ENCODE peak calls at places on chromosome 13, in six cellular contexts. P is neural progenitor cell, C is Peyer's patch, B is endodermal cell, J is gastrocnemius medialis, A is uterus. G is an unnamed sample.

GRCh38 chr13:110405597-110406450 is 98.7 kb downstream of the COL4A2 start:
- DNase-seq in P (no peak), C (no peak), B (no peak), J (no peak), A (no peak), G (no peak)

GRCh38 chr13:39245688-39246087 is 207.4 kb downstream of the NHLRC3 start:
- DNase-seq in P (no peak), C (no peak), B (no peak), J (no peak), A (no peak), G (no peak)

GRCh38 chr13:63586467-63586866 is 2170.8 kb upstream of the PCDH20 start:
- DNase-seq in P (no peak), C (no peak), B (no peak), J (no peak), A (no peak), G (no peak)

GRCh38 chr13:27522847-27523246 is 72.5 kb upstream of the MTIF3 start:
- DNase-seq in P (no peak), C (no peak), B (no peak), J (no peak), A (no peak), G (no peak)

GRCh38 chr13:20489185-20489820 is 36.4 kb downstream of the CRYL1 start:
- DNase-seq in P (no peak), C (no peak), B (peak; percentile 47), J (no peak), A (peak; percentile 31), G (no peak)

GRCh38 chr13:99991013-99991805 is 9.6 kb downstream of the ZIC2 start:
- DNase-seq in P (peak; percentile 39), C (no peak), B (peak; percentile 85), J (no peak), A (no peak), G (no peak)

GRCh38 chr13:39415403-39415802 is 187.6 kb downstream of the LHFPL6 start:
- DNase-seq in P (peak; percentile 54), C (no peak), B (peak; percentile 78), J (no peak), A (peak; percentile 53), G (peak; percentile 57)

GRCh38 chr13:22076658-22077057 is 405.8 kb downstream of the FGF9 start:
- DNase-seq in P (no peak), C (no peak), B (no peak), J (no peak), A (no peak), G (no peak)

GRCh38 chr13:37884674-37885073 is 15.1 kb upstream of the TRPC4 start:
- DNase-seq in P (no peak), C (no peak), B (no peak), J (no peak), A (no peak), G (no peak)

GRCh38 chr13:84831666-84832657 is 949.7 kb upstream of the SLITRK1 start:
- DNase-seq in P (no peak), C (no peak), B (peak; percentile 58), J (no peak), A (no peak), G (no peak)

GRCh38 chr13:97125810-97126738 is 96.1 kb upstream of the MBNL2 start:
- DNase-seq in P (no peak), C (no peak), B (no peak), J (peak; percentile 66), A (peak; percentile 76), G (no peak)

GRCh38 chr13:110524484-110525254 is 36.9 kb downstream of the RAB20 start:
- DNase-seq in P (no peak), C (no peak), B (no peak), J (no peak), A (no peak), G (no peak)

GRCh38 chr13:29537736-29538624 is 57.5 kb downstream of the SLC7A1 start:
- DNase-seq in P (no peak), C (no peak), B (no peak), J (no peak), A (no peak), G (no peak)

GRCh38 chr13:31485651-31486051 is 253.7 kb upstream of the RXFP2 start:
- DNase-seq in P (no peak), C (no peak), B (no peak), J (no peak), A (no peak), G (peak; percentile 72)

GRCh38 chr13:87975035-87975434 is 303.9 kb downstream of the SLITRK5 start:
- DNase-seq in P (no peak), C (no peak), B (no peak), J (no peak), A (no peak), G (no peak)

GRCh38 chr13:36190771-36191170 is 23.6 kb downstream of the SOHLH2 start:
- DNase-seq in P (no peak), C (no peak), B (no peak), J (no peak), A (no peak), G (peak; percentile 52)

GRCh38 chr13:32212420-32212819 is 102.7 kb downstream of the ZAR1L start:
- DNase-seq in P (no peak), C (no peak), B (no peak), J (no peak), A (no peak), G (no peak)

GRCh38 chr13:20546559-20546958 is 20.4 kb upstream of the IFT88 start:
- DNase-seq in P (no peak), C (no peak), B (no peak), J (no peak), A (no peak), G (no peak)

GRCh38 chr13:70249332-70250064 is 141.2 kb upstream of the KLHL1 start:
- DNase-seq in P (peak; percentile 29), C (no peak), B (peak; percentile 57), J (no peak), A (no peak), G (peak; percentile 14)

GRCh38 chr13:75635101-75635620 is 969 bp upstream of the LMO7 start:
- DNase-seq in P (no peak), C (peak; percentile 16), B (no peak), J (no peak), A (no peak), G (no peak)

GRCh38 chr13:93388701-93389100 is 162.1 kb downstream of the GPC6 start:
- DNase-seq in P (no peak), C (no peak), B (no peak), J (no peak), A (no peak), G (no peak)

GRCh38 chr13:102033719-102034446 is 368.0 kb downstream of the FGF14 start:
- DNase-seq in P (peak; percentile 56), C (no peak), B (no peak), J (no peak), A (no peak), G (no peak)

GRCh38 chr13:44899967-44900366 is 89.3 kb downstream of the NUFIP1 start:
- DNase-seq in P (no peak), C (no peak), B (no peak), J (no peak), A (no peak), G (peak; percentile 28)

DNA sequence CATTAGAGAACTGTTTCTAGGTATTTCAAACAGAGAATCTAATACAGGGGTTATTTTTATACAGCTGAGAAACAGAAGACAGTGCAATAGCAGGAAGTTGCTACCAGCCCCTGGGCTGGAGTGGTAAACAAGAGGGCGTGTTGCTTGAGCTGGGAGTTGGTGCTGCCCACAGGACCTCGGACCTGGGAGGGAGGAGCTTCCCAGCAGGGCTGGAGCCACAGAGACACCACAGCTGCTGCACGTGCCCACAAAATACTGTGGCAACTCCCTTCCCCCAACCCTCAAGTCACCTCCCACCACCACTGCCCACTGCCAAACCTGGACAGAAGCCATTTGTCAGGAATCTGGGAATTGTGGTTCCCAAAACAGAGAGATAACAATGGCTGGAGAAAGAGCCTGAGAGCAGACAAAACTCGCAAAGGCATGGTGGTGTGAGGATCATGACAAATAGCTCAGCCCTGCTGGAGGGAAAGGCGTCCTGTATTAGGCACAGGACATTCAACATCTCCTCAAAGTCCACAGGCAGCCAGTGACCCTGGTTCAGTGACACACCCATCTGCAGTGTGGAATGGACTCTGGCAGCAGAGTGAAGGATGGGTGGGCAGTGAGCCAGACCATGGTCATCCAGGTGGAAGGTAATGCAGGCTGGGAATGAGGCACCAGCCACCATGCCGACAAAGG is 57.2 kb downstream of the SPATA13 start:
- DNase-seq in P (no peak), C (no peak), B (peak; percentile 67), J (no peak), A (no peak), G (no peak)
- H3K27ac ChIP-seq in P (no peak overlapping the region), C (peak overlapping the region; percentile 58), B (no peak overlapping the region), J (no peak overlapping the region), A (peak overlapping the region; percentile 72), G (no peak overlapping the region)

DNA sequence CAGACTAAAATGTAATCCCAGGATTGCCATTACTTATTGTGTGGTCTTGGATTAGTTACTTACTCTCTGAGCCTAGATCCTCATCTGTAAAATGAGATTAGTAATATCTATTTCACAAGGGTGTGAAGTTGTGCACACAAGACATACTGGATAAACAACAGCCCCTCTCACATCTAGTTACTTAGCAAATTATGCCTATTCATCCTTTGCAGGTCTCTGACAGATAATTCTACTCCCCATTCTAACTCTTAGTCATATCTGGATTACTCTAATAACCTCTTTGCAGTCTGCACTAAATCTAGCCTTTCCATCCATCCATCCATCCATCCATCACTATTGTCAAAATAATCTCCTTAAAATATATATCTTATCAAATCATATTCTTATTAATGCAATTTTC is 12.4 kb downstream of the MTRF1 start:
- DNase-seq in P (no peak), C (no peak), B (no peak), J (no peak), A (no peak), G (no peak)
- H3K4me1 ChIP-seq in P (no peaks in the 10 kb centered on the region), C (no peaks in the 10 kb centered on the region), B (peaks cover 3% of the 10 kb centered on the region), J (peaks cover 26% of the 10 kb centered on the region), A (no peaks in the 10 kb centered on the region), G (peaks cover 11% of the 10 kb centered on the region)

GRCh38 chr13:46726347-46726746 is 70.6 kb downstream of the ESD start:
- DNase-seq in P (no peak), C (no peak), B (no peak), J (no peak), A (no peak), G (no peak)

GRCh38 chr13:46731535-46731934 is 65.4 kb downstream of the ESD start:
- DNase-seq in P (no peak), C (no peak), B (no peak), J (no peak), A (no peak), G (no peak)

DNA sequence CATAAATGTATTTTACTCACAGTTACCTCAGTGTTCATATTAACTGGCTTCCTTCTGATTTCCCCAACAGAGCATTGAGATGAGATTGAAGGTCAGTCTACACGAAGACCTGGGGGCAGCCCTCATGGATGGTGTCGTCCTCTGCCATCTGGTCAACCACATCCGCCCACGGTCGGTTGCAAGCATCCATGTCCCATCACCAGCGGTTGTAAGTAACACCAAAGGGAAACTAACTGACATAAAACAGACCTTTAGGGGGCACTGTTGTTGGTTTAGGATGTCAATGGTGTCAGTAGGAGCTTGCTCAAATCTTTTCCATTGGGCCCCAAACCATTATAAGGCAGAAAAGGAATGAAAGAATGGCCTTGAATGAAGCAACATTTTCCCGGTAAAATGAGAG is 68.2 kb downstream of the ESD start:
- DNase-seq in P (peak; percentile 29), C (no peak), B (peak; percentile 59), J (no peak), A (no peak), G (no peak)
- TF ChIP-seq CTCF in P (peak; percentile 36), C (no peak), B (peak; percentile 64), J (no peak), A (no peak), G (no peak)

DNA sequence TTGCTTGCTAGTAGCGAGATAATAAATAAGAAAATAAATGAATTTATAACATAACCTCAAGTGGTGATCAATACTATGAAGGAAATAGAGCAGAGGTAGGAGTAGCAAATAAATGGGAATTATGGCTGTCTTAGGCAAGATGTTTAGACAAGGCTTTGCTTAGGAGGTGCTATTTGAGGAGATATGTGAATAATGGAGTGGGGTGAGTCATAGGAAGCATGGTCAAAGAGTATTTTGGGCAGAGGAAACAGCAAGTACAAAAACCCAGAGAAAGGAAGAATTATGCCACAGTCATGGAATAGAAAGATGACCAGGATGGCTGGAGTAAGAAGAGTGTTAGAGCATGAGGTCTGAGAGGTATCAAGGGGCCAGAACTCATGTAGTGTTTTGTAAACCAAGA is 33.5 kb upstream of the LPAR6 start:
- DNase-seq in P (no peak), C (no peak), B (no peak), J (no peak), A (no peak), G (no peak)
- H3K27ac ChIP-seq in P (no peak overlapping the region), C (no peak overlapping the region), B (no peak overlapping the region), J (peak overlapping the region; percentile 7), A (peak overlapping the region; percentile 53), G (no peak overlapping the region)